ENCODE peak calls at places on chromosomes 13 and 19, in four cellular contexts. B is uterus, M is body of pancreas, D is K562. Q is an unnamed sample.

GRCh38 chr13:102704238-102704750 is 9.4 kb upstream of the METTL21C start:
- DNase-seq in B (no peak), M (no peak), D (no peak), Q (no peak)

GRCh38 chr19:3403489-3404323 is 37.3 kb downstream of the NFIC start:
- DNase-seq in B (peak), M (peak), D (peak), Q (peak)

GRCh38 chr19:55642153-55643002 is 1.1 kb upstream of the ZNF581 start:
- DNase-seq in B (no peak), M (no peak), D (no peak), Q (peak)

GRCh38 chr19:20078696-20079095 is 896 bp downstream of the ZNF90 start:
- DNase-seq in B (peak), M (peak), D (no peak), Q (no peak)

GRCh38 chr19:33472696-33473624 is 48.6 kb downstream of the PEPD start:
- DNase-seq in B (no peak), M (no peak), D (no peak), Q (peak)

GRCh38 chr13:19587635-19588300 is 26.4 kb upstream of the TPTE2 start:
- DNase-seq in B (no peak), M (peak), D (peak), Q (no peak)

GRCh38 chr13:23851106-23851505 is 38.1 kb downstream of the MIPEP start:
- DNase-seq in B (no peak), M (no peak), D (no peak), Q (no peak)

GRCh38 chr19:35347171-35347929 is at the start of gene FFAR1:
- DNase-seq in B (no peak), M (peak), D (peak), Q (no peak)

GRCh38 chr19:4471400-4472173 is 510 bp upstream of the HDGFL2 start:
- DNase-seq in B (peak), M (peak), D (peak), Q (peak)

GRCh38 chr13:98563071-98563470 is 13.8 kb downstream of the STK24 start:
- DNase-seq in B (no peak), M (no peak), D (no peak), Q (no peak)

GRCh38 chr19:35114656-35115537 is 726 bp upstream of the FXYD3 start:
- DNase-seq in B (peak), M (peak), D (peak), Q (peak)

GRCh38 chr19:49920624-49921363 is 8.2 kb upstream of the ATF5 start:
- DNase-seq in B (no peak), M (no peak), D (no peak), Q (no peak)

GRCh38 chr19:58382997-58383603 is 2.3 kb upstream of the ZNF837 start:
- DNase-seq in B (no peak), M (no peak), D (no peak), Q (no peak)

GRCh38 chr13:100361504-100361903 is 227.1 kb downstream of the GGACT start:
- DNase-seq in B (no peak), M (no peak), D (no peak), Q (no peak)

GRCh38 chr19:50333737-50334617 is 4.8 kb upstream of the KCNC3 start:
- DNase-seq in B (peak), M (no peak), D (peak), Q (peak)

GRCh38 chr13:69291292-69291906 is 816.2 kb upstream of the ATXN8OS start:
- DNase-seq in B (no peak), M (no peak), D (no peak), Q (no peak)

GRCh38 chr13:45398862-45399261 is 19.3 kb downstream of the SLC25A30 start:
- DNase-seq in B (no peak), M (no peak), D (no peak), Q (no peak)

GRCh38 chr19:13712767-13713201 is 51.5 kb upstream of the MRI1 start:
- DNase-seq in B (no peak), M (no peak), D (no peak), Q (no peak)

GRCh38 chr13:26062853-26063444 is 11.1 kb upstream of the SHISA2 start:
- DNase-seq in B (no peak), M (peak), D (no peak), Q (no peak)

GRCh38 chr19:43723588-43723987 is 7.7 kb downstream of the IRGC start:
- DNase-seq in B (no peak), M (no peak), D (no peak), Q (no peak)

GRCh38 chr19:50357178-50358100 is 8.0 kb downstream of the NAPSA start:
- DNase-seq in B (peak), M (peak), D (peak), Q (peak)

GRCh38 chr13:92823059-92823458 is 403.5 kb upstream of the GPC6 start:
- DNase-seq in B (no peak), M (no peak), D (no peak), Q (no peak)

GRCh38 chr13:23506821-23507210 is 63.4 kb upstream of the TNFRSF19 start:
- DNase-seq in B (peak), M (no peak), D (no peak), Q (no peak)

GRCh38 chr19:4744451-4745170 is 21.0 kb upstream of the DPP9 start:
- DNase-seq in B (peak), M (peak), D (peak), Q (peak)

DNA sequence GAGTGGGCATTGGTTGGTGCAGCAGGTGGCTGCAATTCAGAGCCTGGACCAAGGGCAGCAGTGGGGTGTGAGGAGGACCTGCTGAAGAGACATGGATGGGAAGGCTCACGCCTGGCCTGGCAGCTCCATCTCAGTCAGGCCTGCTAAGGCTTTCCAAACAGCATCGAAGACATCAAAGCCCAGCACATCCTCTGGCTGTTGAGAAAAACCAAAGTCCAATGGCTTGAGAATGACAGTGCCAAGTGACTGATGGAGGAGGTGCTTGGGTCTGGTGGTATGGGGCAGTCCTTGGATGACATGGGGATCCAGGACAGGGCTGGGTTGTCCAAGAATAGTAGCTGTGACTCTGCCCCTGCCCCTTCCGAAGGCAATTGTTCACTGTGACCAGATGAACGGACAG is 19.0 kb upstream of the XPO4 start:
- DNase-seq in B (no peak), M (no peak), D (no peak), Q (no peak)
- TF ChIP-seq POLR2A in B (no peak), M (no peak), D (no peak), Q (no peak)

DNA sequence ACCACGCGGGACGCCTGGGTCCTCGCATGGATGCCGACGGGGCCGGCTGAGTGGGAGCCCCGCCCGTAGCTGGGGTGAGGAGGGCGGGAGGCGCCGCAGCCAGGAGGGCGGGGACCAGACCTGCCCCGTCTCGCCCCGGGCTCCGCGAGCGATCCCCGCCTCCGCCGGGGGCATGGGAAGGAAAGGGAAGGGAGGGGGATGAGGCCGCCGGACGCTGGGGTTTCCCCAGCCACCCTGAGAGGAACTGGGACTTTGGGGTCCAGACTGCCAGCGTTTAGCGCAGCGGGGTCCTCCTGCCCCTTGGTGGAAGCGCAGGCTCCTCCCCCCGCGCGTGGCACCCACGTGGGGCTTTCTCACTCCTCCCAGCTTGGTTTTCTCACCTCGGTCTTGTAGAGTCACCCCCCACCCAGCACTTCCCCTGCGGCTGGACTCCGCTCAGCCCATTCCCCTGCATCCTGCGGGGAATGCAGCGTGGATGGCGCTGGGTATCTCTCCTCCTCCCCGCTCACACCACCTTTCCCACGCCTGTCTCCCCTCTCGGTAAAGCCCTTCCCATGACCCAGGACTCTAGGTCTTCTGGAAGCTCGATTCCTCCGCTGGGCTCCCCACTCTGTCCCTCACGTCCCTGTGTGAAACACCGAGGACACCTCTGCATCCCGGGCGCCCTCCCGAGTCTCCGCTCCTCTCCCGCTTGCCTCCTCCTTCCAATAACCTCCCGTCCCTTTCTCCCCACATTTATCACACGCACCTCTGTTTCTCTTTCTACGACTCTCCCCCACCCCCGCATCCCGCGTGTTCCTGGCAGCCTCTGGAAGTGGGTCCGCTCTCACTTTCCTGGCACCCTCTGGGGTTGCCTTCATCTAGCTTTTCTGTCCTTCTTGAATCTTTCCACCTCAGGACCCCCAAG is 2.1 kb downstream of the TGFB1 start:
- DNase-seq in B (peak), M (peak), D (peak), Q (peak)
- TF ChIP-seq POLR2A in B (peak), M (no peak), D (no peak), Q (peak)

GRCh38 chr19:37973666-37974065 is 66.7 kb downstream of the SIPA1L3 start:
- DNase-seq in B (no peak), M (no peak), D (no peak), Q (no peak)
- TF ChIP-seq POLR2A in B (no peak), M (no peak), D (no peak), Q (no peak)

GRCh38 chr19:1276620-1277007 is 1.3 kb downstream of the FAM174C start:
- DNase-seq in B (no peak), M (no peak), D (no peak), Q (no peak)

GRCh38 chr19:1277061-1277460 is 1.7 kb downstream of the FAM174C start:
- DNase-seq in B (no peak), M (no peak), D (no peak), Q (no peak)

GRCh38 chr19:1274852-1275259 is 474 bp upstream of the FAM174C start:
- DNase-seq in B (no peak), M (no peak), D (peak), Q (no peak)

GRCh38 chr19:1275260-1275975 is at the start of gene FAM174C:
- DNase-seq in B (peak), M (peak), D (peak), Q (peak)

DNA sequence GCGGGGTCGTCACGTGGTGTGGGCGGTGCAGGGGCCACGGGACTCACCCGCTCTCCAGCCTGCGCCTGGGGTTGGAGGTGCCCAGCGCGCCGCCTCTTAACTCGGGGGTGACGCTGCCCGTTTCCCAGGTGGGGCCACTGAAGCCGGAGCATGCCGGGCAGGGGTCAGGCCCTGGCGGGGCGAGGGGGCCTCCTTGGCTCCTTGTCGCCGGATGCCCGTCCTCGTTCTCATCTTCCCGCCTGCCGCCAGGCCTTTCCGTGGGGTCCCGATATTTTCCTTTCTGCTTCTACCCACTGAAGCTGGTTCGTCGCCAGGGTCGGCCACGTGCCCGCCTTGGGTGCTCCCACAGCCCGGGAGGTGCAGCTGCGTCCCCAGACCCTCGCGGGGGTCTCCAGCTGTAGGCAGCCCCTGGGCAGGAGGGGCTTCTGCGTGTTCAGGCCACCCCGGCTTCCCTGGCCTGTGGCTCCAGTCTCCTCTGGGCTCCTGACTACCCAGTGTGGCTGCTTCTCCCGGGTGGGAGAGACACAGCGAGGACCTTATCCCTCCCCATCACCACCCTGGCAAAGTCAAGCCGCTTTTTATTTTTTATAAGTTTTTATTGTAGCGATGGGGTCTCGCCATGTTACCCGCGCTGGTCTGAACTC is 768 bp downstream of the FAM174C start:
- DNase-seq in B (no peak), M (no peak), D (no peak), Q (no peak)
- TF ChIP-seq POLR2A in B (no peak), M (peak), D (peak), Q (peak)

GRCh38 chr19:48617146-48617937 is 1.6 kb downstream of the RPL18 start:
- DNase-seq in B (no peak), M (no peak), D (no peak), Q (no peak)

GRCh38 chr19:48618278-48618915 is 581 bp downstream of the RPL18 start:
- DNase-seq in B (no peak), M (no peak), D (no peak), Q (no peak)

GRCh38 chr19:48619692-48620565 is 623 bp downstream of the SPHK2 start:
- DNase-seq in B (no peak), M (no peak), D (no peak), Q (no peak)

GRCh38 chr19:48616491-48617056 is 1.7 kb upstream of the FAM83E start:
- DNase-seq in B (no peak), M (no peak), D (no peak), Q (no peak)

DNA sequence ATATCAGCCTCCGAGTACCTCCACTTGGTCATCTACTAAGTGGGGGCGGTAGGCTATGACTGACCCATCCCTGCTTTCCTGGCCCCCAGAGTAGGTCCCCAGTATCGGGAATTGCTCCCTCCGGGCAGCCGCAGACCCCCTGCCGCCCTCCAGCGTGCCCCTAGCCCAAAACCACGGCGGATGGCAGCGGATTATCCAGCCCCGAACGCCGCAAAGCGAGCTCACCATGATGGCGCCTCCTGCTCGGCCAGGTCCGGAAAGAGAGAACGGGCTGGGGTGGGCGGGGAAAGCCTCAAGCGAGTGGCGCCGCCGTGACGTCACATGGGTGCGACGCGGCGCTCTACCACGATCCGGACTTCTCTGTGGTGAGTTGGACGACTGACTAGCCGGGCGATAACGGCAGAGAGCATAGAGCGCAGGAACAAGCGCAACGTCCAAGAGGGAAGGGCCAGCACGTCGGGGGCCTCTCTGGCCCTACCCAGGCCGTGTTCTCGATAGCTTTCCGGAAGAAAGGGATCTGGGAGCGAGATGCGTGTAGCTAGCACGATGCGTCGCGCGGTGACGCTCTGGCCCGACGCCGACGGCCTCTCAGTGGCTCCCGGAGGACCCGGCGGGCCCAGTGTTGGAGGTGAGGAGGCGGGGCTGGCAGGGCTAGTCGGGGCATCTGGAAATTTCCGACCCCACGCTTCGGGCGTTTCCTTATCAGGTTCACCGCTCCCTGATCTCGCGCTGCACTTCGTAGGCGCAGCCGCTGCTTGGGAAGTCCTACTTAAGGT is at the start of the genes RPL18 and SPHK2:
- DNase-seq in B (peak), M (peak), D (peak), Q (peak)
- TF ChIP-seq POLR2A in B (peak), M (peak), D (peak), Q (peak)

GRCh38 chr19:8529369-8530006 is 15.5 kb upstream of the ZNF414 start:
- DNase-seq in B (no peak), M (no peak), D (no peak), Q (no peak)

GRCh38 chr19:8525401-8525684 is 11.4 kb upstream of the ZNF414 start:
- DNase-seq in B (no peak), M (no peak), D (no peak), Q (no peak)

GRCh38 chr19:8530061-8530679 is 16.2 kb upstream of the ZNF414 start:
- DNase-seq in B (no peak), M (no peak), D (no peak), Q (no peak)

GRCh38 chr19:8528500-8528899 is 14.5 kb upstream of the ZNF414 start:
- DNase-seq in B (no peak), M (no peak), D (no peak), Q (no peak)

DNA sequence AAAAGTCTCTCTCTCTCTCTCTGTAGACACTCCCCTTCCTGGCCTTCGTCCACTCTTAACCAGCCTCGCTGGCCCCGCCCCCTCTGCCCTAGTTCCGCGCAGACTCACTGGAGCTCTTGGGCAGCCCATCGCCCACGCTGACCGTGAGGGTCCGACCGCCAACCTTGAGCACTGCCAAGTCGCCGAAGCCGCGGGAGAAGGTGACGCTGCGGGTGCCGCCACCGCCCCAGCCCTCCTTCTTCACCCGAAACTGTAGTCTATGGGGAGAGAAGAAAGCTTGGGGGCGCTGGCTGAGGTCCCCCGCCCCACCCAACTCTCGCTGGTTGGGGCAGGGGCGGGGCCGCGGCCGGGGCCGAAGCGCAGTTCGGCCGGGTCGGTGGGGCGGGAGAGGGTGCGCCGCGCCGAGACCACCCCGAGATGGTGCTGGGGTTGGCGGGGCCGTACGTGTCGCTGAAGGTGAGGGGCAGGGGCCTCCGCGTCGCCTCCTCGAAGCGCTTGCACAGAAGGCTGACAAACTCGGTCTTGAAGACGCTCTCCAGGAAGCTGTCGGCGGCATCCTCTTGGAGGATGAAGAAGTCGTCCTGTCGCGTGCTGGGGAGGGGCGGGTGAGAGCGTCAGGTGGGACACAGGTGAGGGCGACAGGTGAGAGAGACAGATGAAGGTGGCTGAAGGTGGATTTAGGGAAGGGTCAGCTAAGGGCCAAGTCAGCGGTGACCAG is 12.5 kb upstream of the ZNF414 start:
- DNase-seq in B (peak), M (peak), D (peak), Q (peak)
- TF ChIP-seq POLR2A in B (peak), M (no peak), D (peak), Q (peak)

GRCh38 chr19:11239377-11240000 is at the start of gene ANGPTL8:
- DNase-seq in B (no peak), M (no peak), D (no peak), Q (no peak)
- TF ChIP-seq POLR2A in B (no peak), M (no peak), D (no peak), Q (no peak)